ENCODE peak calls at places on chromosomes 11 and 22, in six cellular contexts. H is colonic mucosa, Q is astrocyte of the spinal cord, M is psoas muscle, D is kidney tubule cell, R is activated T-cell treated with anti-CD3 and anti-CD28 coated beads for 4 hours. U is an unnamed sample.

GRCh38 chr22:35154937-35155387 is 89.0 kb downstream of the ISX start:
- DNase-seq in H (peak; percentile 67), M (peak; percentile 35), D (peak; percentile 57), Q (peak; percentile 38), R (no peak), U (peak; percentile 26)

GRCh38 chr11:78926633-78927347 is 352.1 kb upstream of the NARS2 start:
- DNase-seq in D (no peak), Q (no peak), H (no peak), M (no peak), R (no peak), U (no peak)

GRCh38 chr11:1731451-1732059 is 18.8 kb downstream of the IFITM10 start:
- DNase-seq in R (no peak), Q (no peak), D (no peak), M (no peak), H (no peak), U (no peak)

GRCh38 chr11:121563900-121564822 is 111.4 kb upstream of the SORL1-AS1 start:
- DNase-seq in D (no peak), M (no peak), H (no peak), Q (peak; percentile 15), R (no peak), U (no peak)

GRCh38 chr11:33735426-33736147 is 636 bp downstream of the CD59 start:
- DNase-seq in D (peak; percentile 53), Q (peak; percentile 33), H (peak; percentile 71), R (no peak), M (no peak), U (peak; percentile 39)

GRCh38 chr11:64233913-64234839 is at the start of gene VEGFB:
- DNase-seq in D (peak; percentile 64), H (peak; percentile 79), M (peak; percentile 81), R (peak; percentile 69), Q (peak; percentile 39), U (peak; percentile 81)

GRCh38 chr22:33650244-33650643 is 270.0 kb downstream of the LARGE1 start:
- DNase-seq in H (no peak), M (no peak), R (no peak), Q (no peak), D (no peak), U (no peak)

GRCh38 chr11:86818466-86819282 is 18.3 kb downstream of the PRSS23 start:
- DNase-seq in Q (peak; percentile 85), R (no peak), D (peak; percentile 79), H (no peak), M (no peak), U (no peak)

GRCh38 chr22:44622685-44623084 is 79.3 kb upstream of the PRR5 start:
- DNase-seq in R (no peak), D (no peak), Q (no peak), M (no peak), H (no peak), U (no peak)

GRCh38 chr11:106986261-106986660 is 32.0 kb downstream of the GUCY1A2 start:
- DNase-seq in R (no peak), Q (peak; percentile 62), D (peak; percentile 17), M (no peak), H (no peak), U (no peak)

GRCh38 chr11:132123854-132124835 is 753.7 kb downstream of the NTM start:
- DNase-seq in H (no peak), R (no peak), D (peak; percentile 39), M (no peak), Q (no peak), U (no peak)

GRCh38 chr11:82975882-82976281 is 74.3 kb downstream of the DDIAS start:
- DNase-seq in M (no peak), Q (no peak), R (no peak), H (no peak), D (no peak), U (no peak)

GRCh38 chr11:17386331-17387084 is 2.0 kb downstream of the KCNJ11 start:
- DNase-seq in H (peak; percentile 58), D (peak; percentile 62), R (peak; percentile 14), Q (peak; percentile 11), M (peak; percentile 73), U (peak; percentile 65)

GRCh38 chr11:75436806-75437205 is 3.8 kb upstream of the KLHL35 start:
- DNase-seq in M (no peak), R (no peak), D (no peak), Q (no peak), H (no peak), U (no peak)

GRCh38 chr22:30943368-30943767 is 25.2 kb downstream of the MORC2 start:
- DNase-seq in D (no peak), H (no peak), R (no peak), M (no peak), Q (no peak), U (no peak)

GRCh38 chr22:42299586-42300285 is 29.3 kb upstream of the TCF20 start:
- DNase-seq in R (peak; percentile 27), D (no peak), H (no peak), Q (no peak), M (no peak), U (peak; percentile 48)

GRCh38 chr11:33242575-33242974 is 14.6 kb upstream of the HIPK3 start:
- DNase-seq in H (no peak), M (no peak), R (no peak), D (no peak), Q (no peak), U (no peak)

GRCh38 chr11:17197431-17197898 is 10.3 kb downstream of the PIK3C2A start:
- DNase-seq in Q (peak; percentile 17), D (peak; percentile 60), M (no peak), H (no peak), R (no peak), U (no peak)

GRCh38 chr11:77091146-77091940 is 11.3 kb upstream of the OMP start:
- DNase-seq in D (peak; percentile 83), H (peak; percentile 93), Q (peak; percentile 67), M (peak; percentile 80), R (peak; percentile 66), U (peak; percentile 81)

GRCh38 chr22:44573451-44573850 is 75.4 kb upstream of the RTL6 start:
- DNase-seq in H (no peak), D (no peak), M (no peak), Q (no peak), R (no peak), U (no peak)